ENCODE peak calls at places on chromosomes 4 and X, in five cellular contexts. R is stimulated activated CD4-positive, alpha-beta T cell treated with anti-CD3 and anti-CD28 coated beads, Interleukin-1b, Interleukin-23, amount 100 ng/mL, for 24 hours; D is NCI-H510A; A is fibroblast of the conjunctiva; X is lower lobe of right lung. I is an unnamed sample.

GRCh38 chr4:64538219-64538618 is 129.0 kb upstream of the TECRL start:
- DNase-seq in R (no peak), D (no peak), A (no peak), X (no peak), I (no peak)

GRCh38 chr4:47031011-47031678 is at the start of gene GABRB1:
- DNase-seq in R (no peak), D (peak), A (peak), X (peak), I (peak)

GRCh38 chr4:7256989-7257810 is 64.9 kb downstream of the SORCS2 start:
- DNase-seq in R (no peak), D (no peak), A (no peak), X (no peak), I (no peak)

GRCh38 chr4:152118108-152118507 is 357.3 kb upstream of the GATB start:
- DNase-seq in R (no peak), D (no peak), A (no peak), X (no peak), I (no peak)

GRCh38 chr4:123312951-123313592 is 83.5 kb upstream of the SPRY1 start:
- DNase-seq in R (no peak), D (no peak), A (no peak), X (no peak), I (no peak)

GRCh38 chr4:123024710-123025109 is 102.3 kb upstream of the NUDT6 start:
- DNase-seq in R (no peak), D (no peak), A (no peak), X (no peak), I (no peak)

GRCh38 chr4:151960449-151961246 is 199.8 kb upstream of the GATB start:
- DNase-seq in R (no peak), D (no peak), A (no peak), X (no peak), I (no peak)

GRCh38 chrX:148517191-148517590 is 16.8 kb downstream of the AFF2 start:
- DNase-seq in R (no peak), D (no peak), A (no peak), X (no peak), I (no peak)

GRCh38 chr4:76547167-76547760 is 112.2 kb downstream of the SHROOM3 start:
- DNase-seq in R (no peak), D (no peak), A (no peak), X (no peak), I (no peak)

GRCh38 chrX:144683247-144683646 is 564.1 kb upstream of the SPANXN1 start:
- DNase-seq in R (no peak), D (no peak), A (no peak), X (no peak), I (no peak)

GRCh38 chr4:73067971-73068394 is 1.5 kb downstream of the COX18 start:
- DNase-seq in R (no peak), D (no peak), A (no peak), X (no peak), I (no peak)

GRCh38 chr4:74365761-74366160 is 816 bp downstream of the EREG start:
- DNase-seq in R (no peak), D (peak), A (peak), X (no peak), I (no peak)

GRCh38 chrX:49001521-49002090 is 458 bp downstream of the GRIPAP1 start:
- DNase-seq in R (peak), D (peak), A (peak), X (peak), I (no peak)

GRCh38 chr4:169108303-169108702 is 98.2 kb upstream of the CBR4 start:
- DNase-seq in R (no peak), D (no peak), A (no peak), X (no peak), I (no peak)

GRCh38 chr4:75633846-75634245 is 3.5 kb upstream of the CDKL2 start:
- DNase-seq in R (no peak), D (no peak), A (no peak), X (no peak), I (no peak)

I was measured in omental fat pad.